ENCODE peak calls at places on chromosomes 3 and 15, in five cellular contexts. One of them, this sample, is unnamed.

GRCh38 chr3:113912551-113913246 is 35.1 kb upstream of the ZDHHC23 start:
- DNase-seq in AG04450: peak
- DNase-seq in sigmoid colon: no peak
- DNase-seq in CD8-positive, alpha-beta T cell: peak
- DNase-seq in osteocyte: no peak
- DNase-seq in this sample: no peak

GRCh38 chr3:123140591-123140990 is 61.2 kb upstream of the SEC22A start:
- DNase-seq in AG04450: no peak
- DNase-seq in sigmoid colon: no peak
- DNase-seq in CD8-positive, alpha-beta T cell: no peak
- DNase-seq in osteocyte: no peak
- DNase-seq in this sample: no peak

GRCh38 chr15:57323806-57324589 is 52.3 kb upstream of the CGNL1 start:
- DNase-seq in AG04450: no peak
- DNase-seq in sigmoid colon: no peak
- DNase-seq in CD8-positive, alpha-beta T cell: no peak
- DNase-seq in osteocyte: no peak
- DNase-seq in this sample: no peak

GRCh38 chr3:181711325-181712135 is at the start of gene SOX2:
- DNase-seq in AG04450: no peak
- DNase-seq in sigmoid colon: peak
- DNase-seq in CD8-positive, alpha-beta T cell: no peak
- DNase-seq in osteocyte: peak
- DNase-seq in this sample: no peak

GRCh38 chr15:40594429-40594836 is 384 bp downstream of the KNL1 start:
- DNase-seq in AG04450: no peak
- DNase-seq in sigmoid colon: peak
- DNase-seq in CD8-positive, alpha-beta T cell: no peak
- DNase-seq in osteocyte: peak
- DNase-seq in this sample: no peak

GRCh38 chr3:134350861-134351311 is 23.4 kb downstream of the AMOTL2 start:
- DNase-seq in AG04450: no peak
- DNase-seq in sigmoid colon: peak
- DNase-seq in CD8-positive, alpha-beta T cell: no peak
- DNase-seq in osteocyte: no peak
- DNase-seq in this sample: no peak

GRCh38 chr3:5464684-5465083 is 277.2 kb downstream of the EDEM1 start:
- DNase-seq in AG04450: no peak
- DNase-seq in sigmoid colon: no peak
- DNase-seq in CD8-positive, alpha-beta T cell: no peak
- DNase-seq in osteocyte: no peak
- DNase-seq in this sample: no peak

GRCh38 chr15:39140060-39140604 is 440.7 kb upstream of the THBS1 start:
- DNase-seq in AG04450: peak
- DNase-seq in sigmoid colon: no peak
- DNase-seq in CD8-positive, alpha-beta T cell: no peak
- DNase-seq in osteocyte: no peak
- DNase-seq in this sample: no peak

GRCh38 chr15:65368300-65368617 is 9.5 kb downstream of the IGDCC3 start:
- DNase-seq in AG04450: no peak
- DNase-seq in sigmoid colon: no peak
- DNase-seq in CD8-positive, alpha-beta T cell: no peak
- DNase-seq in osteocyte: no peak
- DNase-seq in this sample: peak

GRCh38 chr3:136942796-136943195 is 15.0 kb upstream of the IL20RB start:
- DNase-seq in AG04450: no peak
- DNase-seq in sigmoid colon: no peak
- DNase-seq in CD8-positive, alpha-beta T cell: no peak
- DNase-seq in osteocyte: no peak
- DNase-seq in this sample: no peak

GRCh38 chr3:172811099-172811498 is 60.6 kb downstream of the ECT2 start:
- DNase-seq in AG04450: no peak
- DNase-seq in sigmoid colon: no peak
- DNase-seq in CD8-positive, alpha-beta T cell: no peak
- DNase-seq in osteocyte: no peak
- DNase-seq in this sample: no peak

GRCh38 chr3:46946856-46947544 is 29.5 kb downstream of the CCDC12 start:
- DNase-seq in AG04450: no peak
- DNase-seq in sigmoid colon: no peak
- DNase-seq in CD8-positive, alpha-beta T cell: peak
- DNase-seq in osteocyte: no peak
- DNase-seq in this sample: peak

GRCh38 chr3:50264964-50265485 is 3.9 kb upstream of the SEMA3B start:
- DNase-seq in AG04450: no peak
- DNase-seq in sigmoid colon: no peak
- DNase-seq in CD8-positive, alpha-beta T cell: no peak
- DNase-seq in osteocyte: no peak
- DNase-seq in this sample: no peak

GRCh38 chr3:89859738-89860137 is 752.3 kb downstream of the EPHA3 start:
- DNase-seq in AG04450: no peak
- DNase-seq in sigmoid colon: no peak
- DNase-seq in CD8-positive, alpha-beta T cell: no peak
- DNase-seq in osteocyte: no peak
- DNase-seq in this sample: no peak

GRCh38 chr3:42012935-42013651 is 51.2 kb upstream of the ULK4 start:
- DNase-seq in AG04450: no peak
- DNase-seq in sigmoid colon: peak
- DNase-seq in CD8-positive, alpha-beta T cell: peak
- DNase-seq in osteocyte: peak
- DNase-seq in this sample: peak

GRCh38 chr15:28191832-28192231 is 92.7 kb upstream of the OCA2 start:
- DNase-seq in AG04450: peak
- DNase-seq in sigmoid colon: peak
- DNase-seq in CD8-positive, alpha-beta T cell: no peak
- DNase-seq in osteocyte: no peak
- DNase-seq in this sample: no peak

GRCh38 chr3:21599890-21600289 is 151.1 kb downstream of the ZNF385D start:
- DNase-seq in AG04450: no peak
- DNase-seq in sigmoid colon: no peak
- DNase-seq in CD8-positive, alpha-beta T cell: no peak
- DNase-seq in osteocyte: no peak
- DNase-seq in this sample: no peak

GRCh38 chr3:188523291-188523690 is 369.3 kb downstream of the LPP start:
- DNase-seq in AG04450: no peak
- DNase-seq in sigmoid colon: no peak
- DNase-seq in CD8-positive, alpha-beta T cell: no peak
- DNase-seq in osteocyte: no peak
- DNase-seq in this sample: no peak

GRCh38 chr3:101163554-101163953 is 156.8 kb downstream of the IMPG2 start:
- DNase-seq in AG04450: no peak
- DNase-seq in sigmoid colon: no peak
- DNase-seq in CD8-positive, alpha-beta T cell: no peak
- DNase-seq in osteocyte: no peak
- DNase-seq in this sample: no peak

GRCh38 chr15:83287541-83288027 is 3.1 kb upstream of the BNC1 start:
- DNase-seq in AG04450: peak
- DNase-seq in sigmoid colon: no peak
- DNase-seq in CD8-positive, alpha-beta T cell: no peak
- DNase-seq in osteocyte: no peak
- DNase-seq in this sample: no peak